ENCODE peak calls at places on chromosomes 11 and 22, in nine cellular contexts. W is thoracic aorta, T is suprapubic skin, U is esophagus squamous epithelium, X is IMR-90, C is heart right ventricle, F is ascending aorta, J is tibial nerve, Z is breast epithelium. R is an unnamed sample. For H3K4me1, the result is how much of the 10 kb centered on the place peaks cover.

GRCh38 chr22:21961886-21962654 is 9.4 kb upstream of the PPM1F start:
- DNase-seq in W (no peak), T (no peak), U (no peak), X (peak), C (no peak), F (no peak), J (no peak), Z (no peak), R (no peak)

GRCh38 chr11:64186205-64187165 is 514 bp downstream of the STIP1 start:
- DNase-seq in W (no peak), T (no peak), U (no peak), X (peak), C (no peak), F (no peak), J (no peak), Z (no peak), R (no peak)

GRCh38 chr11:47143322-47143721 is 33.4 kb downstream of the ARFGAP2 start:
- DNase-seq in W (no peak), T (no peak), U (no peak), X (peak), C (no peak), F (no peak), J (peak), Z (peak), R (peak)

GRCh38 chr11:131880279-131880678 is 509.9 kb downstream of the NTM start:
- DNase-seq in W (no peak), T (no peak), U (no peak), X (no peak), C (no peak), F (no peak), J (no peak), Z (no peak), R (no peak)

GRCh38 chr22:22074634-22075381 is 92.2 kb upstream of the TOP3B start:
- DNase-seq in W (no peak), T (no peak), U (no peak), X (no peak), C (no peak), F (no peak), J (no peak), Z (no peak), R (no peak)

GRCh38 chr11:83918471-83918870 is 632.3 kb upstream of the CCDC90B start:
- DNase-seq in W (no peak), T (no peak), U (no peak), X (no peak), C (peak), F (peak), J (no peak), Z (no peak), R (peak)

GRCh38 chr22:20421507-20421874 is 16.1 kb downstream of the SCARF2 start:
- DNase-seq in W (no peak), T (no peak), U (no peak), X (no peak), C (no peak), F (no peak), J (no peak), Z (no peak), R (no peak)

GRCh38 chr22:24954114-24954463 is 1.6 kb downstream of the KIAA1671 start:
- DNase-seq in W (no peak), T (no peak), U (no peak), X (no peak), C (no peak), F (no peak), J (no peak), Z (no peak), R (no peak)

GRCh38 chr22:45880091-45880651 is 96.8 kb downstream of the WNT7B start:
- DNase-seq in W (no peak), T (peak), U (no peak), X (no peak), C (no peak), F (no peak), J (no peak), Z (peak), R (no peak)

GRCh38 chr11:110991621-110992355 is 253.7 kb upstream of the POU2AF2 start:
- DNase-seq in W (no peak), T (no peak), U (no peak), X (no peak), C (no peak), F (no peak), J (peak), Z (no peak), R (peak)

GRCh38 chr22:27412866-27413445 is 388.6 kb downstream of the MN1 start:
- DNase-seq in W (no peak), T (no peak), U (no peak), X (no peak), C (no peak), F (no peak), J (no peak), Z (no peak), R (no peak)

GRCh38 chr22:39503590-39503989 is 1.5 kb downstream of the MIEF1 start:
- DNase-seq in W (no peak), T (no peak), U (no peak), X (no peak), C (no peak), F (no peak), J (no peak), Z (no peak), R (no peak)
- H3K4me3 ChIP-seq in W (peak), T (peak), U (peak), X (no peak), C (peak), F (peak), J (peak), Z (peak), R (peak)

GRCh38 chr11:66312549-66313320 is 4.1 kb downstream of the CD248 start:
- DNase-seq in W (peak), T (peak), U (peak), X (peak), C (peak), F (peak), J (peak), Z (peak), R (peak)
- TF ChIP-seq CTCF in W (no peak), T (no peak), U (no peak), X (no peak), C (no peak), F (no peak), J (no peak), Z (no peak), R (no peak)

GRCh38 chr22:35380013-35380412 is 883 bp upstream of the HMOX1 start:
- DNase-seq in W (no peak), T (no peak), U (no peak), X (peak), C (no peak), F (no peak), J (no peak), Z (no peak), R (no peak)
- H3K4me1 ChIP-seq in W (under half), T (half or more), U (under half), X (under half), C (under half), F (under half), J (under half), Z (under half), R (under half)

GRCh38 chr11:134033696-134034491 is 35.0 kb upstream of the JAM3 start:
- DNase-seq in W (peak), T (peak), U (no peak), X (peak), C (peak), F (peak), J (peak), Z (peak), R (peak)
- H3K4me3 ChIP-seq in W (peak), T (peak), U (peak), X (no peak), C (peak), F (peak), J (no peak), Z (peak), R (peak)

GRCh38 chr11:118488480-118489109 is 38.7 kb upstream of the TTC36 start:
- DNase-seq in W (peak), T (peak), U (no peak), X (peak), C (peak), F (no peak), J (no peak), Z (peak), R (peak)

GRCh38 chr11:118491041-118491440 is 36.2 kb upstream of the TTC36 start:
- DNase-seq in W (no peak), T (no peak), U (no peak), X (no peak), C (no peak), F (no peak), J (no peak), Z (no peak), R (no peak)

GRCh38 chr11:118484405-118484804 is 42.9 kb upstream of the TTC36 start:
- DNase-seq in W (no peak), T (no peak), U (no peak), X (no peak), C (no peak), F (no peak), J (no peak), Z (no peak), R (no peak)

DNA sequence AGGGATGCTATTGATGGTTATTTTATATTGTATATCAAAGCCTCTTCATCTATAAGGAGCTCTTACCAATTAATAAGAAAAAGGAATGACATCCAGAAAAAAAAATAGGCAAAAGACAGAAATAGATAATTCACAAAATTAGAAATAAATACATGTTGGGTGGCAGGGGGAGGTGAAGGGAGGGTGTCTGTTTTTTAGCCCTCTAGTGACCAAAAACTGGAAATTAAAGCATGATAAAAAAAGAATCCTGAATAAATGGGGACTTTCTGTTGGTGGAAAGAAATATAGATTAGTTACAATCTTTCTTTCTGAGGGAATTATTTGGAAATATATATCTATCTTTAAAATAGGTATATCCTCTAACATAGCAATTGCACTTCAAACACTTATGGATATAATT is 42.0 kb upstream of the TTC36 start:
- DNase-seq in W (no peak), T (no peak), U (no peak), X (no peak), C (no peak), F (no peak), J (no peak), Z (no peak), R (no peak)
- TF ChIP-seq CTCF in W (no peak), T (no peak), U (no peak), X (no peak), C (no peak), F (no peak), J (no peak), Z (no peak), R (no peak)

GRCh38 chr11:124759268-124760204 is 2.6 kb downstream of the ESAM start:
- DNase-seq in W (no peak), T (peak), U (no peak), X (no peak), C (peak), F (no peak), J (no peak), Z (no peak), R (no peak)
- H3K4me1 ChIP-seq in W (under half), T (under half), U (under half), X (under half), C (half or more), F (under half), J (under half), Z (under half), R (under half)

GRCh38 chr11:3854660-3854976 is 846 bp upstream of the STIM1 start:
- DNase-seq in W (no peak), T (no peak), U (no peak), X (no peak), C (no peak), F (no peak), J (no peak), Z (no peak), R (no peak)

GRCh38 chr11:3854977-3855807 is at the start of gene STIM1:
- DNase-seq in W (peak), T (peak), U (peak), X (peak), C (peak), F (peak), J (peak), Z (peak), R (peak)

GRCh38 chr11:3855808-3856491 is 486 bp downstream of the STIM1 start:
- DNase-seq in W (no peak), T (peak), U (no peak), X (no peak), C (peak), F (peak), J (no peak), Z (no peak), R (peak)

GRCh38 chr11:3853545-3853842 is 2.0 kb upstream of the STIM1 start:
- DNase-seq in W (no peak), T (no peak), U (no peak), X (no peak), C (no peak), F (no peak), J (no peak), Z (no peak), R (no peak)

GRCh38 chr11:3853935-3854659 is 1.4 kb upstream of the STIM1 start:
- DNase-seq in W (no peak), T (peak), U (no peak), X (no peak), C (no peak), F (no peak), J (no peak), Z (no peak), R (peak)
- H3K4me3 ChIP-seq in W (peak), T (peak), U (peak), X (no peak), C (no peak), F (peak), J (no peak), Z (peak), R (no peak)

GRCh38 chr22:41480397-41480735 is 11.4 kb downstream of the ACO2 start:
- DNase-seq in W (no peak), T (no peak), U (no peak), X (peak), C (no peak), F (no peak), J (no peak), Z (no peak), R (no peak)
- TF ChIP-seq CTCF in W (no peak), T (no peak), U (no peak), X (no peak), C (no peak), F (no peak), J (no peak), Z (no peak), R (no peak)

GRCh38 chr11:69979632-69980031 is 98.5 kb upstream of the ANO1 start:
- DNase-seq in W (no peak), T (no peak), U (no peak), X (no peak), C (no peak), F (no peak), J (no peak), Z (no peak), R (no peak)
- H3K4me1 ChIP-seq in W (under half), T (under half), U (under half), X (under half), C (under half), F (half or more), J (under half), Z (under half), R (under half)

GRCh38 chr22:41395531-41396240 is 13.9 kb downstream of the TEF start:
- DNase-seq in W (no peak), T (no peak), U (no peak), X (no peak), C (no peak), F (no peak), J (no peak), Z (no peak), R (no peak)

GRCh38 chr22:41394012-41394356 is 12.2 kb downstream of the TEF start:
- DNase-seq in W (no peak), T (no peak), U (no peak), X (no peak), C (no peak), F (no peak), J (no peak), Z (no peak), R (no peak)

GRCh38 chr22:41401781-41402648 is 20.3 kb downstream of the TEF start:
- DNase-seq in W (no peak), T (no peak), U (no peak), X (peak), C (peak), F (no peak), J (no peak), Z (no peak), R (peak)

GRCh38 chr22:41398921-41399320 is 17.2 kb downstream of the TEF start:
- DNase-seq in W (no peak), T (no peak), U (no peak), X (no peak), C (no peak), F (no peak), J (no peak), Z (no peak), R (no peak)

DNA sequence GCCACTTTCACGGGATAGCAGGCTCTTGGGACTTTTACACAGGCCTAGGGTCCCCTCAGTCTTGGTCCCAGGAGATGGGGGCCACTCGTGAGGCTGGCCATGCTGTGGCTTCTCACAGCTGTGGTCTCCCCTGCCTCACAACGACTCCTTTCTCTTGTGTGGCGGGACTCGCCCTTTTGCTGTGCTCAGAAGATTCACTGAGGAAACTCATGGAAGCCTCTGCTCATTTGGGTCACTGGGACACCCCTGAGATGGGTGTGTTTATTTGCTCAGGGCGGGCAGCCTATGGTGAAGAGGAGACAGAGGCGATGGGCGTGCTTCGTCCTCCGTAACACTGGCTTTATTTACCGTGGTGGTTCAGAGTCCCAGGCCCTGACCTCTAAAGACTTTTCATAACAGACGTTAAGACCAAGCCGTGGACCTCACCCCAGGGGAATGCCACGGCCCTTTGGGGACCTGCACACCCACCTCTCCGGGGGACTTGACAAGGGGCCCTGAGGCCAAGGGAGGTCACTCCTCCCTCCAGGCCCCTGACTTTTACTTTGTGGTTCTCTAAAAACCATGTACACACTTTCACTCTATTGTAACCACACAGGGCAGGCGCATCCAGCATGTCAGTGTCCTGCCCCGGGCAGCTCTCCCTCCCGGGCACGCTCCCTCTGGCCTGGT is 15.5 kb downstream of the TEF start:
- DNase-seq in W (no peak), T (no peak), U (no peak), X (no peak), C (no peak), F (no peak), J (no peak), Z (no peak), R (no peak)
- H3K4me3 ChIP-seq in W (no peak), T (no peak), U (no peak), X (no peak), C (no peak), F (no peak), J (no peak), Z (no peak), R (no peak)

R was measured in tibial artery.